ENCODE peak calls at places on chromosomes 2 and 18, in nine cellular contexts. F is mesothelial cell of epicardium; T is substantia nigra; A is lower leg skin; Z is stimulated activated CD8-positive, alpha-beta memory T cell treated with anti-CD3 and anti-CD28 coated beads, Interleukin-7, amount 100 ng/mL, for 4 hours; E is iris pigment epithelial cell; S is T-cell; B is H54; G is AG09319. V is an unnamed sample.

GRCh38 chr2:26979761-26980160 is 9.3 kb downstream of the MAPRE3 start:
- DNase-seq in T (no peak), Z (no peak), E (peak; percentile 31), S (no peak), A (no peak), F (no peak), G (no peak), B (no peak), V (no peak)

GRCh38 chr2:238820909-238821308 is 27.0 kb upstream of the TWIST2 start:
- DNase-seq in B (peak; percentile 17), Z (no peak), T (no peak), A (no peak), S (no peak), G (no peak), E (peak; percentile 8), F (no peak), V (no peak)

GRCh38 chr2:232859385-232859916 is 10.6 kb upstream of the SNORC start:
- DNase-seq in S (no peak), Z (no peak), F (no peak), A (no peak), E (no peak), G (no peak), B (no peak), T (no peak), V (no peak)

GRCh38 chr2:179020156-179020750 is 29.7 kb downstream of the CCDC141 start:
- DNase-seq in Z (no peak), E (peak; percentile 17), B (peak; percentile 6), A (no peak), S (peak; percentile 46), F (no peak), T (no peak), G (no peak), V (no peak)

GRCh38 chr2:147884796-147885195 is 40.0 kb downstream of the ACVR2A start:
- DNase-seq in B (no peak), T (no peak), A (no peak), G (no peak), E (peak; percentile 3), Z (no peak), F (no peak), S (no peak), V (no peak)

GRCh38 chr2:221283896-221284295 is 288.2 kb downstream of the EPHA4 start:
- DNase-seq in E (peak; percentile 15), G (peak; percentile 34), B (no peak), F (no peak), T (no peak), A (no peak), S (no peak), Z (no peak), V (no peak)

GRCh38 chr2:150449856-150450255 is 37.6 kb downstream of the RND3 start:
- DNase-seq in Z (no peak), S (no peak), G (no peak), T (no peak), B (no peak), A (no peak), F (no peak), E (peak; percentile 34), V (no peak)

GRCh38 chr2:1561259-1561658 is 148.0 kb downstream of the TPO start:
- DNase-seq in G (no peak), F (no peak), S (no peak), E (no peak), B (no peak), T (no peak), A (no peak), Z (no peak), V (no peak)

GRCh38 chr18:63150942-63151421 is 168.6 kb downstream of the BCL2 start:
- DNase-seq in T (no peak), G (no peak), F (no peak), S (no peak), Z (no peak), E (no peak), A (no peak), B (no peak), V (no peak)

GRCh38 chr2:19435815-19436214 is 77.4 kb upstream of the OSR1 start:
- DNase-seq in G (no peak), F (no peak), B (no peak), S (no peak), T (no peak), A (no peak), Z (no peak), E (peak; percentile 7), V (no peak)

GRCh38 chr2:111168528-111168929 is 47.8 kb downstream of the BCL2L11 start:
- DNase-seq in T (no peak), B (peak; percentile 60), Z (peak; percentile 60), F (no peak), G (peak; percentile 22), E (peak; percentile 85), S (no peak), A (no peak), V (no peak)

GRCh38 chr2:150586858-150587257 is 99.4 kb upstream of the RND3 start:
- DNase-seq in B (no peak), S (no peak), E (peak; percentile 80), Z (no peak), A (no peak), G (no peak), F (no peak), T (no peak), V (no peak)

GRCh38 chr2:25992556-25992955 is 10.3 kb upstream of the KIF3C start:
- DNase-seq in B (no peak), A (no peak), F (no peak), S (no peak), Z (no peak), G (no peak), E (no peak), T (no peak), V (no peak)

GRCh38 chr2:144519934-144520717 is at the start of gene ZEB2:
- DNase-seq in E (peak; percentile 79), S (peak; percentile 44), G (peak; percentile 84), A (peak; percentile 82), T (peak; percentile 57), F (peak; percentile 60), B (no peak), Z (no peak), V (peak; percentile 55)

GRCh38 chr2:171341394-171341793 is 92.4 kb downstream of the METTL8 start:
- DNase-seq in G (no peak), E (no peak), S (no peak), T (no peak), A (no peak), B (no peak), Z (no peak), F (no peak), V (no peak)

GRCh38 chr2:63494968-63495367 is 93.3 kb downstream of the WDPCP start:
- DNase-seq in F (no peak), S (no peak), G (no peak), T (no peak), A (no peak), E (no peak), Z (no peak), B (no peak), V (no peak)

GRCh38 chr18:70555046-70555445 is 266.2 kb downstream of the SOCS6 start:
- DNase-seq in E (no peak), A (no peak), B (no peak), Z (no peak), G (no peak), S (no peak), F (no peak), T (no peak), V (no peak)

GRCh38 chr2:105274046-105274445 is 32.5 kb downstream of the GPR45 start:
- DNase-seq in S (no peak), B (no peak), F (no peak), Z (no peak), E (peak; percentile 96), G (peak; percentile 44), T (no peak), A (no peak), V (no peak)

GRCh38 chr2:101625387-101625786 is 72.1 kb upstream of the MAP4K4 start:
- DNase-seq in B (no peak), A (no peak), S (no peak), T (no peak), F (no peak), Z (no peak), G (no peak), E (peak; percentile 14), V (no peak)

V was measured in effector memory CD8-positive, alpha-beta T cell.